ENCODE peak calls at places on chromosomes 7 and 10, in ten cellular contexts. N is AG09309, K is endothelial cell, L is coronary artery, P is GM23338, Q is H9, A is body of pancreas, C is IMR-90, F is A549, E is cardiac muscle cell. T is an unnamed sample.

GRCh38 chr7:134174797-134175261 is 47.7 kb downstream of the LRGUK start:
- DNase-seq in E (no peak), K (no peak), Q (no peak), N (peak; percentile 34), L (no peak), F (peak; percentile 83), A (no peak), C (peak; percentile 91), P (no peak), T (peak; percentile 55)

GRCh38 chr10:84179059-84179710 is 5.6 kb downstream of the GPR15LG start:
- DNase-seq in L (peak; percentile 70), N (peak; percentile 34), P (no peak), F (peak; percentile 29), Q (no peak), K (no peak), E (no peak), A (no peak), C (peak; percentile 27), T (peak; percentile 66)

GRCh38 chr7:27199820-27200760 is at the start of gene HOXA13:
- DNase-seq in P (peak; percentile 61), L (peak; percentile 62), N (no peak), E (peak; percentile 67), K (no peak), Q (peak; percentile 53), C (no peak), A (no peak), F (peak; percentile 69), T (no peak)

GRCh38 chr10:98664329-98665042 is 217.8 kb upstream of the HPS1 start:
- DNase-seq in N (no peak), F (peak; percentile 39), A (no peak), C (peak; percentile 7), Q (peak; percentile 60), P (peak; percentile 84), K (peak; percentile 12), E (no peak), L (no peak), T (peak; percentile 54)

GRCh38 chr7:50450691-50451051 is 521 bp upstream of the FIGNL1 start:
- DNase-seq in A (no peak), L (no peak), N (no peak), P (peak; percentile 56), Q (no peak), E (no peak), F (peak; percentile 22), K (no peak), C (no peak), T (no peak)

GRCh38 chr10:104029528-104029875 is 56.2 kb downstream of the COL17A1 start:
- DNase-seq in E (no peak), K (no peak), C (peak; percentile 63), Q (no peak), N (no peak), A (no peak), P (no peak), F (no peak), L (no peak), T (no peak)

GRCh38 chr10:101287922-101288638 is 58.8 kb upstream of the LBX1 start:
- DNase-seq in F (peak; percentile 54), A (no peak), P (peak; percentile 88), C (peak; percentile 20), Q (peak; percentile 86), L (no peak), K (peak; percentile 72), E (peak; percentile 74), N (no peak), T (peak; percentile 47)

GRCh38 chr7:91976743-91977142 is 36.1 kb downstream of the AKAP9 start:
- DNase-seq in C (no peak), Q (no peak), K (no peak), E (no peak), L (no peak), A (no peak), N (no peak), F (no peak), P (no peak), T (no peak)

GRCh38 chr10:103967433-103968142 is 648 bp downstream of the SLK start:
- DNase-seq in C (no peak), K (peak; percentile 10), N (no peak), Q (no peak), E (peak; percentile 36), P (peak; percentile 46), F (peak; percentile 39), A (no peak), L (no peak), T (peak; percentile 74)

GRCh38 chr7:78013368-78013767 is 214.8 kb downstream of the PHTF2 start:
- DNase-seq in Q (no peak), A (no peak), C (no peak), N (no peak), E (no peak), K (no peak), P (no peak), F (no peak), L (no peak), T (no peak)

GRCh38 chr10:89526396-89526795 is 9.0 kb downstream of the SLC16A12 start:
- DNase-seq in C (no peak), K (no peak), E (no peak), A (no peak), P (no peak), L (no peak), Q (no peak), F (no peak), N (no peak), T (no peak)

GRCh38 chr7:2306688-2307087 is 7.6 kb downstream of the SNX8 start:
- DNase-seq in P (no peak), Q (no peak), K (no peak), E (no peak), C (no peak), A (no peak), N (no peak), L (no peak), F (no peak), T (no peak)

GRCh38 chr7:114663502-114663901 is 248.9 kb downstream of the FOXP2 start:
- DNase-seq in F (peak; percentile 51), C (peak; percentile 34), P (peak; percentile 44), L (no peak), A (no peak), K (no peak), Q (no peak), N (peak; percentile 4), E (peak; percentile 54), T (no peak)

GRCh38 chr10:131882590-131883451 is 18.0 kb upstream of the PPP2R2D start:
- DNase-seq in L (no peak), C (no peak), Q (peak; percentile 21), K (no peak), P (no peak), N (no peak), F (no peak), A (no peak), E (no peak), T (no peak)

GRCh38 chr7:66522518-66522917 is 106.2 kb upstream of the KCTD7 start:
- DNase-seq in E (no peak), C (no peak), F (peak; percentile 41), A (no peak), Q (no peak), N (no peak), L (no peak), K (no peak), P (peak; percentile 45), T (no peak)

GRCh38 chr10:131890276-131891195 is 10.3 kb upstream of the PPP2R2D start:
- DNase-seq in C (no peak), E (no peak), K (no peak), N (no peak), P (no peak), Q (no peak), A (no peak), L (no peak), F (no peak), T (no peak)

GRCh38 chr10:110353244-110354119 is 48.8 kb upstream of the SMNDC1 start:
- DNase-seq in Q (peak; percentile 72), F (peak; percentile 80), C (peak; percentile 99), A (no peak), P (peak; percentile 58), E (peak; percentile 19), L (no peak), K (no peak), N (peak; percentile 71), T (no peak)

DNA sequence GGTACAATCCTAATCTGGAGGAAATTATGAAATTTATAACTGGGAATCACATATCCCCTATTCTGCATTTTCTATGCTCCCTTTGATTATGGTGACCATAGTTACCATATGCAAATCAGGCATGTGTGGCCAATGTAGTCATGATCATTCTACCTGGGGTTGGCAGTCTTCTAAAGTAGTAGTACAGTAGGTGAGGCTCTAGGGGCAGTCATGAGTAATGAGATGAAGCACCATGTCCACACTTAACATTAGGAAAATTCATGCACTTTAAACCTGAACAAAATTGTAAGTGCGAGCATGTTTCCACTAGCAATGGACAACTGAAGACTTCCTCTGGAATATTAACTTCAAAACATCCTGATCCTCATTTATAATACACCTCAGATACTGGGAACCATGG is 545.9 kb downstream of the SUGCT start:
- DNase-seq in K (peak; percentile 11), L (no peak), C (no peak), A (no peak), E (no peak), Q (no peak), N (no peak), P (peak; percentile 74), F (peak; percentile 22), T (no peak)
- TF ChIP-seq CTCF in K (peak; percentile 41), L (no peak), C (peak; percentile 36), A (peak; percentile 22), E (peak; percentile 52), Q (peak; percentile 64), N (peak; percentile 45), P (peak; percentile 60), F (no peak), T (no peak)

GRCh38 chr10:56782503-56782902 is 421.4 kb upstream of the ZWINT start:
- DNase-seq in L (no peak), N (no peak), K (no peak), C (no peak), P (peak; percentile 74), F (no peak), Q (no peak), A (no peak), E (peak; percentile 1), T (no peak)
- TF ChIP-seq CTCF in L (no peak), N (no peak), K (no peak), C (no peak), P (peak; percentile 47), F (no peak), Q (peak; percentile 57), A (no peak), E (no peak), T (no peak)

DNA sequence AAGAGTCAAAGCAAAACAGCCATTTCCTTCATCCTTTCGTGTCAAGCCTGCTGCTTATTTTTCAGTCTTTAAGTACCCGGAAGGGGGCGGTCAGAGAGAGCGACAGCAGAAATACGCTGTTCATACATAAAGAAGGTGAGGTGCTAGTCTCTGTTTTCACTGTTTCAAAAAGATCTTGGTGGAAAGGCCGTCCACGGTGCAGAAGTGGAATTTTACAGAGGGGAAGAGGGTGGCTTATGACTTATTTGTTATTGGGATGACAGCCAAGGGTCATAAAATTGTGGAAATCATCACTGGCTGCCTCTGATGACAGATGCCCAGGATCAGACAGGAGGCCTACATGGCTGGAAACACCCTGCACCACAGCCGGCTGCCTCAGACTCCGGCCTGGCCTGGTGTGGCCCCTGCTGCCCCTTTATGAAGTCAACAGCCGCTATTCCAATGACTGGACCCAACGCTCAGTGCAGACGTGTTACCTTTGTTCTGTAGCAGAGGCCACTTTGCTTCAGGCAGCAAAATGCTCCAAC is 57.0 kb downstream of the HIPK2 start:
- DNase-seq in L (peak; percentile 26), K (no peak), A (no peak), N (peak; percentile 35), Q (no peak), F (no peak), P (no peak), E (no peak), C (peak; percentile 52), T (peak; percentile 55)
- TF ChIP-seq CTCF in L (no peak), K (no peak), A (no peak), N (no peak), Q (no peak), F (no peak), P (no peak), E (no peak), C (no peak), T (no peak)

GRCh38 chr7:125363873-125364272 is 434.2 kb upstream of the POT1 start:
- DNase-seq in C (no peak), K (no peak), Q (no peak), A (no peak), E (no peak), P (no peak), L (no peak), F (no peak), N (no peak), T (no peak)
- TF ChIP-seq CTCF in C (no peak), K (no peak), Q (no peak), A (no peak), E (no peak), P (no peak), L (no peak), F (no peak), N (no peak), T (no peak)

T was measured in GM13976.